ENCODE peak calls at places on chromosomes 11 and 22, in ten cellular contexts. Q, W, Z, B, H, V, C, G, R and E are unnamed samples.

GRCh38 chr11:11988099-11988651 is 20.3 kb downstream of the DKK3 start:
- DNase-seq in Q (no peak), W (peak), Z (no peak), B (peak), H (peak), V (no peak), C (no peak), G (no peak), R (peak), E (peak)

GRCh38 chr11:57302489-57302888 is 22.3 kb downstream of the TNKS1BP1 start:
- DNase-seq in Q (no peak), W (no peak), Z (no peak), B (no peak), H (no peak), V (no peak), C (no peak), G (no peak), R (no peak), E (no peak)

GRCh38 chr22:28674121-28674563 is 5.5 kb downstream of the TTC28 start:
- DNase-seq in Q (no peak), W (peak), Z (peak), B (peak), H (no peak), V (peak), C (no peak), G (no peak), R (no peak), E (no peak)

GRCh38 chr22:39384750-39385480 is 14.7 kb upstream of the TAB1 start:
- DNase-seq in Q (no peak), W (no peak), Z (no peak), B (peak), H (peak), V (no peak), C (no peak), G (peak), R (no peak), E (peak)

GRCh38 chr11:118135796-118136165 is 16.8 kb downstream of the SCN4B start:
- DNase-seq in Q (no peak), W (no peak), Z (no peak), B (no peak), H (no peak), V (no peak), C (no peak), G (no peak), R (no peak), E (no peak)

GRCh38 chr22:38016182-38017078 is 32.1 kb upstream of the SOX10 start:
- DNase-seq in Q (no peak), W (no peak), Z (no peak), B (peak), H (peak), V (no peak), C (no peak), G (peak), R (no peak), E (peak)

GRCh38 chr11:47705722-47706121 is 9.4 kb downstream of the AGBL2 start:
- DNase-seq in Q (no peak), W (no peak), Z (no peak), B (no peak), H (no peak), V (no peak), C (no peak), G (no peak), R (no peak), E (no peak)

GRCh38 chr11:116263770-116264169 is 509.0 kb downstream of the BUD13 start:
- DNase-seq in Q (no peak), W (no peak), Z (no peak), B (no peak), H (no peak), V (no peak), C (no peak), G (no peak), R (no peak), E (no peak)

GRCh38 chr11:13685461-13686108 is 17.1 kb downstream of the FAR1 start:
- DNase-seq in Q (no peak), W (peak), Z (no peak), B (peak), H (peak), V (no peak), C (no peak), G (no peak), R (no peak), E (peak)

GRCh38 chr22:45638834-45639746 is 32.5 kb upstream of the ATXN10 start:
- DNase-seq in Q (no peak), W (peak), Z (no peak), B (peak), H (peak), V (no peak), C (no peak), G (no peak), R (no peak), E (peak)

GRCh38 chr22:27278986-27279385 is 522.6 kb downstream of the MN1 start:
- DNase-seq in Q (peak), W (no peak), Z (no peak), B (no peak), H (no peak), V (no peak), C (no peak), G (no peak), R (no peak), E (no peak)

GRCh38 chr11:67664213-67664585 is 10.2 kb downstream of the ALDH3B2 start:
- DNase-seq in Q (no peak), W (no peak), Z (no peak), B (no peak), H (no peak), V (no peak), C (no peak), G (no peak), R (no peak), E (no peak)

GRCh38 chr11:114154271-114155047 is 94.9 kb downstream of the ZBTB16 start:
- DNase-seq in Q (no peak), W (no peak), Z (no peak), B (peak), H (no peak), V (no peak), C (no peak), G (no peak), R (no peak), E (no peak)

GRCh38 chr22:25702046-25702445 is 39.9 kb upstream of the MYO18B start:
- DNase-seq in Q (peak), W (peak), Z (no peak), B (peak), H (peak), V (no peak), C (no peak), G (no peak), R (no peak), E (peak)

GRCh38 chr22:17492247-17492646 is 71.1 kb upstream of the SLC25A18 start:
- DNase-seq in Q (no peak), W (no peak), Z (no peak), B (no peak), H (no peak), V (no peak), C (no peak), G (no peak), R (no peak), E (no peak)

GRCh38 chr22:45335021-45335818 is 25.5 kb downstream of the FAM118A start:
- DNase-seq in Q (peak), W (no peak), Z (no peak), B (no peak), H (peak), V (no peak), C (peak), G (peak), R (no peak), E (peak)

GRCh38 chr22:50584106-50585096 is 1.8 kb upstream of the CHKB start:
- DNase-seq in Q (no peak), W (no peak), Z (no peak), B (no peak), H (no peak), V (no peak), C (no peak), G (peak), R (no peak), E (no peak)

GRCh38 chr11:1547467-1548098 is 24.5 kb downstream of the DUSP8 start:
- DNase-seq in Q (no peak), W (no peak), Z (no peak), B (no peak), H (no peak), V (no peak), C (no peak), G (no peak), R (no peak), E (no peak)

GRCh38 chr11:9688716-9689511 is 25.0 kb downstream of the SWAP70 start:
- DNase-seq in Q (peak), W (peak), Z (peak), B (peak), H (peak), V (no peak), C (no peak), G (no peak), R (no peak), E (peak)

GRCh38 chr22:45007946-45008852 is 1.6 kb downstream of the PHF21B start:
- DNase-seq in Q (no peak), W (peak), Z (no peak), B (no peak), H (peak), V (no peak), C (no peak), G (peak), R (no peak), E (peak)

GRCh38 chr11:124987096-124987495 is 33.1 kb downstream of the CCDC15 start:
- DNase-seq in Q (no peak), W (no peak), Z (no peak), B (no peak), H (no peak), V (no peak), C (no peak), G (no peak), R (no peak), E (no peak)

GRCh38 chr11:131688056-131688693 is 317.8 kb downstream of the NTM start:
- DNase-seq in Q (no peak), W (peak), Z (no peak), B (peak), H (peak), V (peak), C (peak), G (peak), R (no peak), E (peak)